ENCODE peak calls at places on chromosomes 16 and 17, in eight cellular contexts. One of them, this sample, is unnamed.
A peak's percentile ranks its signal among the peaks of the same experiment; 100 is the strongest.

GRCh38 chr17:17666111-17666714 is 15.0 kb upstream of the RAI1 start:
- DNase-seq in CD8-positive, alpha-beta memory T cell: no peak
- DNase-seq in lung: no peak
- DNase-seq in psoas muscle: no peak
- DNase-seq in heart right ventricle: no peak
- DNase-seq in CD8-positive, alpha-beta T cell: no peak
- DNase-seq in mucosa of descending colon: peak; percentile 64
- DNase-seq in CD4-positive, CD25-positive, alpha-beta regulatory T cell: no peak
- DNase-seq in this sample: no peak

GRCh38 chr16:79810449-79811189 is 210.1 kb upstream of the MAF start:
- DNase-seq in CD8-positive, alpha-beta T cell: no peak
- DNase-seq in psoas muscle: no peak
- DNase-seq in heart right ventricle: no peak
- DNase-seq in CD8-positive, alpha-beta memory T cell: no peak
- DNase-seq in lung: no peak
- DNase-seq in CD4-positive, CD25-positive, alpha-beta regulatory T cell: no peak
- DNase-seq in mucosa of descending colon: no peak
- DNase-seq in this sample: no peak

GRCh38 chr17:29241015-29241963 is 5.4 kb upstream of the CRYBA1 start:
- DNase-seq in psoas muscle: peak; percentile 67
- DNase-seq in lung: peak; percentile 38
- DNase-seq in CD4-positive, CD25-positive, alpha-beta regulatory T cell: no peak
- DNase-seq in mucosa of descending colon: peak; percentile 21
- DNase-seq in CD8-positive, alpha-beta T cell: no peak
- DNase-seq in CD8-positive, alpha-beta memory T cell: no peak
- DNase-seq in heart right ventricle: no peak
- DNase-seq in this sample: peak; percentile 78

GRCh38 chr16:30069575-30070462 is 4.3 kb downstream of the ALDOA start:
- DNase-seq in lung: no peak
- DNase-seq in mucosa of descending colon: no peak
- DNase-seq in heart right ventricle: peak; percentile 24
- DNase-seq in CD8-positive, alpha-beta memory T cell: no peak
- DNase-seq in CD8-positive, alpha-beta T cell: no peak
- DNase-seq in psoas muscle: no peak
- DNase-seq in CD4-positive, CD25-positive, alpha-beta regulatory T cell: no peak
- DNase-seq in this sample: no peak

GRCh38 chr17:2346475-2346874 is 9.2 kb downstream of the SGSM2 start:
- DNase-seq in psoas muscle: no peak
- DNase-seq in lung: peak; percentile 54
- DNase-seq in CD8-positive, alpha-beta memory T cell: no peak
- DNase-seq in CD4-positive, CD25-positive, alpha-beta regulatory T cell: no peak
- DNase-seq in mucosa of descending colon: no peak
- DNase-seq in CD8-positive, alpha-beta T cell: no peak
- DNase-seq in heart right ventricle: no peak
- DNase-seq in this sample: no peak

GRCh38 chr17:40935624-40936023 is 1.8 kb downstream of the KRT23 start:
- DNase-seq in lung: no peak
- DNase-seq in heart right ventricle: no peak
- DNase-seq in CD8-positive, alpha-beta T cell: no peak
- DNase-seq in mucosa of descending colon: no peak
- DNase-seq in CD8-positive, alpha-beta memory T cell: no peak
- DNase-seq in CD4-positive, CD25-positive, alpha-beta regulatory T cell: no peak
- DNase-seq in psoas muscle: no peak
- DNase-seq in this sample: no peak

GRCh38 chr17:48636177-48637018 is 10.2 kb upstream of the HOXB9 start:
- DNase-seq in heart right ventricle: no peak
- DNase-seq in lung: peak; percentile 41
- DNase-seq in CD8-positive, alpha-beta memory T cell: peak; percentile 38
- DNase-seq in CD8-positive, alpha-beta T cell: peak; percentile 36
- DNase-seq in psoas muscle: peak; percentile 72
- DNase-seq in CD4-positive, CD25-positive, alpha-beta regulatory T cell: no peak
- DNase-seq in mucosa of descending colon: peak; percentile 92
- DNase-seq in this sample: peak; percentile 98

GRCh38 chr17:48215583-48216139 is 108.1 kb downstream of the SNX11 start:
- DNase-seq in lung: no peak
- DNase-seq in CD4-positive, CD25-positive, alpha-beta regulatory T cell: no peak
- DNase-seq in mucosa of descending colon: peak; percentile 41
- DNase-seq in psoas muscle: no peak
- DNase-seq in CD8-positive, alpha-beta memory T cell: no peak
- DNase-seq in CD8-positive, alpha-beta T cell: no peak
- DNase-seq in heart right ventricle: no peak
- DNase-seq in this sample: peak; percentile 68

GRCh38 chr16:76583466-76583865 is 306.3 kb downstream of the CNTNAP4 start:
- DNase-seq in heart right ventricle: peak; percentile 6
- DNase-seq in CD8-positive, alpha-beta memory T cell: no peak
- DNase-seq in CD8-positive, alpha-beta T cell: no peak
- DNase-seq in mucosa of descending colon: peak; percentile 6
- DNase-seq in psoas muscle: no peak
- DNase-seq in lung: no peak
- DNase-seq in CD4-positive, CD25-positive, alpha-beta regulatory T cell: no peak
- DNase-seq in this sample: no peak

GRCh38 chr16:25716186-25716585 is 24.4 kb downstream of the HS3ST4 start:
- DNase-seq in psoas muscle: no peak
- DNase-seq in CD8-positive, alpha-beta T cell: no peak
- DNase-seq in CD4-positive, CD25-positive, alpha-beta regulatory T cell: no peak
- DNase-seq in heart right ventricle: no peak
- DNase-seq in CD8-positive, alpha-beta memory T cell: no peak
- DNase-seq in lung: no peak
- DNase-seq in mucosa of descending colon: no peak
- DNase-seq in this sample: no peak

GRCh38 chr16:49431591-49432290 is 58.1 kb downstream of the C16orf78 start:
- DNase-seq in mucosa of descending colon: no peak
- DNase-seq in CD4-positive, CD25-positive, alpha-beta regulatory T cell: no peak
- DNase-seq in psoas muscle: no peak
- DNase-seq in CD8-positive, alpha-beta memory T cell: no peak
- DNase-seq in CD8-positive, alpha-beta T cell: no peak
- DNase-seq in lung: no peak
- DNase-seq in heart right ventricle: no peak
- DNase-seq in this sample: no peak

GRCh38 chr17:45228985-45229517 is 7.4 kb downstream of the FMNL1 start:
- DNase-seq in CD8-positive, alpha-beta T cell: peak; percentile 60
- DNase-seq in lung: peak; percentile 92
- DNase-seq in mucosa of descending colon: peak; percentile 74
- DNase-seq in CD8-positive, alpha-beta memory T cell: peak; percentile 90
- DNase-seq in heart right ventricle: peak; percentile 87
- DNase-seq in CD4-positive, CD25-positive, alpha-beta regulatory T cell: peak; percentile 72
- DNase-seq in psoas muscle: peak; percentile 90
- DNase-seq in this sample: peak; percentile 60

GRCh38 chr17:20203761-20204263 is 194.7 kb downstream of the SPECC1 start:
- DNase-seq in CD8-positive, alpha-beta T cell: no peak
- DNase-seq in heart right ventricle: no peak
- DNase-seq in psoas muscle: no peak
- DNase-seq in lung: no peak
- DNase-seq in CD4-positive, CD25-positive, alpha-beta regulatory T cell: no peak
- DNase-seq in CD8-positive, alpha-beta memory T cell: no peak
- DNase-seq in mucosa of descending colon: no peak
- DNase-seq in this sample: no peak

GRCh38 chr16:35148748-35149147 is 1689.3 kb downstream of the TP53TG3F start:
- DNase-seq in CD4-positive, CD25-positive, alpha-beta regulatory T cell: no peak
- DNase-seq in mucosa of descending colon: no peak
- DNase-seq in lung: no peak
- DNase-seq in heart right ventricle: no peak
- DNase-seq in CD8-positive, alpha-beta memory T cell: no peak
- DNase-seq in CD8-positive, alpha-beta T cell: no peak
- DNase-seq in psoas muscle: no peak
- DNase-seq in this sample: no peak
- H3K9me3 ChIP-seq in CD4-positive, CD25-positive, alpha-beta regulatory T cell: peaks cover 5% of the 10 kb centered on the region
- H3K9me3 ChIP-seq in mucosa of descending colon: peaks cover 88% of the 10 kb centered on the region
- H3K9me3 ChIP-seq in lung: peaks cover 53% of the 10 kb centered on the region
- H3K9me3 ChIP-seq in heart right ventricle: no peaks in the 10 kb centered on the region
- H3K9me3 ChIP-seq in CD8-positive, alpha-beta memory T cell: no peaks in the 10 kb centered on the region
- H3K9me3 ChIP-seq in CD8-positive, alpha-beta T cell: no peaks in the 10 kb centered on the region
- H3K9me3 ChIP-seq in psoas muscle: no peaks in the 10 kb centered on the region
- H3K9me3 ChIP-seq in this sample: peaks cover 10% of the 10 kb centered on the region

DNA sequence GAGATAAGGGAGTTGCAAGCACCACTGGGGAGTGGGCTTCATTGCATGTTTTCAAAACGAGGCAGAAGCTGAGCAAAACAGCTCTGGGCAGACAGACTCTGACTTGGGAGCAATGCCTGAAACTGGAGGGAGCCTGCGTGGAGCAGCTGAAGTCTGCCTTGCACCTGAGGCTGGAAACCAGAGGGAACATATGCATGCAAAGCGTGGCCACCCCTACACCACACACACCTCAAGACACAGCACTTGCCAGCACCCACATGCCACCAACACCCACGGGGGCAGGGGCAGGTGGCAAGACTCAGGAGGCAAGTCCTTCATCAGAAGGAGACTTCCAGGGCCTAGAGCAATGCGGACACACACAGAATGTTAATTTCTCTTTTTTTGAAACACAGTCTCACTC is 45.8 kb downstream of the COTL1 start:
- DNase-seq in CD4-positive, CD25-positive, alpha-beta regulatory T cell: no peak
- DNase-seq in CD8-positive, alpha-beta memory T cell: no peak
- DNase-seq in mucosa of descending colon: no peak
- DNase-seq in heart right ventricle: no peak
- DNase-seq in lung: no peak
- DNase-seq in psoas muscle: no peak
- DNase-seq in CD8-positive, alpha-beta T cell: no peak
- DNase-seq in this sample: no peak
- H3K4me1 ChIP-seq in CD4-positive, CD25-positive, alpha-beta regulatory T cell: peaks cover 12% of the 10 kb centered on the region
- H3K4me1 ChIP-seq in CD8-positive, alpha-beta memory T cell: no peaks in the 10 kb centered on the region
- H3K4me1 ChIP-seq in mucosa of descending colon: peaks cover 13% of the 10 kb centered on the region
- H3K4me1 ChIP-seq in heart right ventricle: no peaks in the 10 kb centered on the region
- H3K4me1 ChIP-seq in lung: no peaks in the 10 kb centered on the region
- H3K4me1 ChIP-seq in psoas muscle: no peaks in the 10 kb centered on the region
- H3K4me1 ChIP-seq in CD8-positive, alpha-beta T cell: peaks cover 11% of the 10 kb centered on the region
- H3K4me1 ChIP-seq in this sample: no peaks in the 10 kb centered on the region

GRCh38 chr17:79511471-79511870 is 99.4 kb downstream of the RBFOX3 start:
- DNase-seq in CD8-positive, alpha-beta memory T cell: no peak
- DNase-seq in psoas muscle: no peak
- DNase-seq in CD4-positive, CD25-positive, alpha-beta regulatory T cell: no peak
- DNase-seq in mucosa of descending colon: no peak
- DNase-seq in heart right ventricle: no peak
- DNase-seq in CD8-positive, alpha-beta T cell: no peak
- DNase-seq in lung: no peak
- DNase-seq in this sample: no peak

GRCh38 chr17:79513805-79514535 is 96.9 kb downstream of the RBFOX3 start:
- DNase-seq in lung: no peak
- DNase-seq in CD8-positive, alpha-beta T cell: no peak
- DNase-seq in heart right ventricle: no peak
- DNase-seq in CD8-positive, alpha-beta memory T cell: no peak
- DNase-seq in mucosa of descending colon: no peak
- DNase-seq in CD4-positive, CD25-positive, alpha-beta regulatory T cell: no peak
- DNase-seq in psoas muscle: no peak
- DNase-seq in this sample: no peak

GRCh38 chr17:79515646-79516604 is 94.9 kb downstream of the RBFOX3 start:
- DNase-seq in heart right ventricle: no peak
- DNase-seq in CD4-positive, CD25-positive, alpha-beta regulatory T cell: no peak
- DNase-seq in psoas muscle: no peak
- DNase-seq in CD8-positive, alpha-beta T cell: no peak
- DNase-seq in CD8-positive, alpha-beta memory T cell: no peak
- DNase-seq in lung: no peak
- DNase-seq in mucosa of descending colon: no peak
- DNase-seq in this sample: no peak

GRCh38 chr17:79515110-79515509 is 95.7 kb downstream of the RBFOX3 start:
- DNase-seq in lung: no peak
- DNase-seq in CD8-positive, alpha-beta T cell: no peak
- DNase-seq in heart right ventricle: no peak
- DNase-seq in CD4-positive, CD25-positive, alpha-beta regulatory T cell: no peak
- DNase-seq in mucosa of descending colon: no peak
- DNase-seq in CD8-positive, alpha-beta memory T cell: no peak
- DNase-seq in psoas muscle: no peak
- DNase-seq in this sample: no peak

DNA sequence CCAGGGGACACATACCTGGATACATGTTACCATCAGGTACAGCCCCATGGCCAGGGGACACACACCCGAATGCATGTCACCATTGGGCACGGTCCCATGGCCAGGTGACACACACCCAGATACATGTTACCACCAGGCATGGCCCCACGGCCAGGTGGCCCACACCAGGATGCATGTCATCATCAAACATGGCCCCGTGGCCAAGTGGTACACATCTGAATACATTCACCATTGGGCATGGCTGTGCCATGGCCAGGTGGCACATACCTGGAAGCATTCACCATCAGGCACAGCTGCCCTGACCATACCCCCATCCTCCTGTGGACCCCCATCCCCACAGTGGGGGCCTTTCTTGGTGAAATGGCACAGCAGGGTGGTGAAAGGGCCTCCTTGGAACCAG is 97.6 kb downstream of the RBFOX3 start:
- DNase-seq in heart right ventricle: no peak
- DNase-seq in CD8-positive, alpha-beta T cell: no peak
- DNase-seq in lung: no peak
- DNase-seq in CD8-positive, alpha-beta memory T cell: no peak
- DNase-seq in psoas muscle: no peak
- DNase-seq in mucosa of descending colon: no peak
- DNase-seq in CD4-positive, CD25-positive, alpha-beta regulatory T cell: no peak
- DNase-seq in this sample: no peak
- H3K9me3 ChIP-seq in heart right ventricle: no peaks in the 10 kb centered on the region
- H3K9me3 ChIP-seq in CD8-positive, alpha-beta T cell: no peaks in the 10 kb centered on the region
- H3K9me3 ChIP-seq in lung: peaks cover 6% of the 10 kb centered on the region
- H3K9me3 ChIP-seq in CD8-positive, alpha-beta memory T cell: no peaks in the 10 kb centered on the region
- H3K9me3 ChIP-seq in psoas muscle: no peaks in the 10 kb centered on the region
- H3K9me3 ChIP-seq in mucosa of descending colon: no peaks in the 10 kb centered on the region
- H3K9me3 ChIP-seq in CD4-positive, CD25-positive, alpha-beta regulatory T cell: no peaks in the 10 kb centered on the region
- H3K9me3 ChIP-seq in this sample: peaks cover 10% of the 10 kb centered on the region

DNA sequence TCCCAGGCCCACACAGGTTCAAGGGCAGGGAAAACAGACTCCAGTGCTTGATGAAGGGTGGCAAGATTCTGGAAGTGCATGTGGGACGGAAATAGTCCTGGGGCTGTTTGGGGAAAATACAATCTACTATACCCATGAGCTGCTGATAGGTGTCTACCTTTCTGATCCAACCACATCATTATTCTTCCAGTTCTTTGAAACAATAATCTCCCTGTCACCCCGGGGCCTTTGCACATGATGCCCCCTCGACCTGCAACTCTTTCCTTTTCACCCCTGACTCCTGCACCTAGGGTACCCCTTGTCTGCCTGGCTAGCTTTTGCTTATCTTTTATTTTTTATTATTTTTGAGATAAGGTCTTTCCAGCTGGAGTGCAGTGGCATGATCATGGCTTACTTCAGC is 45.0 kb downstream of the LDHD start:
- DNase-seq in CD8-positive, alpha-beta memory T cell: no peak
- DNase-seq in heart right ventricle: no peak
- DNase-seq in CD4-positive, CD25-positive, alpha-beta regulatory T cell: no peak
- DNase-seq in lung: no peak
- DNase-seq in mucosa of descending colon: no peak
- DNase-seq in psoas muscle: no peak
- DNase-seq in CD8-positive, alpha-beta T cell: no peak
- DNase-seq in this sample: no peak
- H3K4me1 ChIP-seq in CD8-positive, alpha-beta memory T cell: peaks cover 29% of the 10 kb centered on the region
- H3K4me1 ChIP-seq in heart right ventricle: peaks cover 54% of the 10 kb centered on the region
- H3K4me1 ChIP-seq in CD4-positive, CD25-positive, alpha-beta regulatory T cell: peaks cover 32% of the 10 kb centered on the region
- H3K4me1 ChIP-seq in lung: peaks cover 20% of the 10 kb centered on the region
- H3K4me1 ChIP-seq in mucosa of descending colon: peaks cover 11% of the 10 kb centered on the region
- H3K4me1 ChIP-seq in psoas muscle: peaks cover 44% of the 10 kb centered on the region
- H3K4me1 ChIP-seq in CD8-positive, alpha-beta T cell: peaks cover 25% of the 10 kb centered on the region
- H3K4me1 ChIP-seq in this sample: peaks cover 3% of the 10 kb centered on the region

This sample was measured in SJSA1.